ENCODE peak calls at places on chromosomes 12 and 14, in nine cellular contexts. One of them, this sample, is unnamed.

GRCh38 chr12:108029081-108029790 is 99.9 kb upstream of the WSCD2 start:
- DNase-seq in tibial artery: no peak
- DNase-seq in right atrium auricular region: no peak
- DNase-seq in epithelial cell of esophagus: no peak
- DNase-seq in brain microvascular endothelial cell: no peak
- DNase-seq in retinal pigment epithelial cell: no peak
- DNase-seq in fibroblast of pulmonary artery: no peak
- DNase-seq in choroid plexus epithelial cell: no peak
- DNase-seq in stomach: no peak
- DNase-seq in this sample: no peak

GRCh38 chr14:35386673-35387125 is 17.9 kb downstream of the NFKBIA start:
- DNase-seq in tibial artery: no peak
- DNase-seq in right atrium auricular region: no peak
- DNase-seq in epithelial cell of esophagus: no peak
- DNase-seq in brain microvascular endothelial cell: no peak
- DNase-seq in retinal pigment epithelial cell: peak; percentile 48
- DNase-seq in fibroblast of pulmonary artery: no peak
- DNase-seq in choroid plexus epithelial cell: peak; percentile 61
- DNase-seq in stomach: no peak
- DNase-seq in this sample: no peak

GRCh38 chr14:41993687-41994086 is 387.0 kb downstream of the LRFN5 start:
- DNase-seq in tibial artery: no peak
- DNase-seq in right atrium auricular region: no peak
- DNase-seq in epithelial cell of esophagus: no peak
- DNase-seq in brain microvascular endothelial cell: no peak
- DNase-seq in retinal pigment epithelial cell: no peak
- DNase-seq in fibroblast of pulmonary artery: no peak
- DNase-seq in choroid plexus epithelial cell: no peak
- DNase-seq in stomach: no peak
- DNase-seq in this sample: no peak

GRCh38 chr12:20624718-20625117 is 70.4 kb upstream of the SLCO1C1 start:
- DNase-seq in tibial artery: no peak
- DNase-seq in right atrium auricular region: no peak
- DNase-seq in epithelial cell of esophagus: peak; percentile 13
- DNase-seq in brain microvascular endothelial cell: peak; percentile 36
- DNase-seq in retinal pigment epithelial cell: no peak
- DNase-seq in fibroblast of pulmonary artery: peak; percentile 62
- DNase-seq in choroid plexus epithelial cell: peak; percentile 41
- DNase-seq in stomach: no peak
- DNase-seq in this sample: no peak

GRCh38 chr12:64900540-64900939 is 76.1 kb downstream of the TBC1D30 start:
- DNase-seq in tibial artery: no peak
- DNase-seq in right atrium auricular region: no peak
- DNase-seq in epithelial cell of esophagus: peak; percentile 79
- DNase-seq in brain microvascular endothelial cell: peak; percentile 29
- DNase-seq in retinal pigment epithelial cell: no peak
- DNase-seq in fibroblast of pulmonary artery: peak; percentile 76
- DNase-seq in choroid plexus epithelial cell: peak; percentile 53
- DNase-seq in stomach: no peak
- DNase-seq in this sample: no peak

GRCh38 chr12:96912943-96913342 is 5.9 kb downstream of the NEDD1 start:
- DNase-seq in tibial artery: no peak
- DNase-seq in right atrium auricular region: no peak
- DNase-seq in epithelial cell of esophagus: no peak
- DNase-seq in brain microvascular endothelial cell: no peak
- DNase-seq in retinal pigment epithelial cell: no peak
- DNase-seq in fibroblast of pulmonary artery: no peak
- DNase-seq in choroid plexus epithelial cell: no peak
- DNase-seq in stomach: no peak
- DNase-seq in this sample: no peak

GRCh38 chr14:100524233-100524932 is 62.8 kb downstream of the BEGAIN start:
- DNase-seq in tibial artery: no peak
- DNase-seq in right atrium auricular region: no peak
- DNase-seq in epithelial cell of esophagus: no peak
- DNase-seq in brain microvascular endothelial cell: no peak
- DNase-seq in retinal pigment epithelial cell: no peak
- DNase-seq in fibroblast of pulmonary artery: no peak
- DNase-seq in choroid plexus epithelial cell: no peak
- DNase-seq in stomach: peak; percentile 9
- DNase-seq in this sample: no peak

GRCh38 chr14:99961826-99962518 is 103.2 kb upstream of the EVL start:
- DNase-seq in tibial artery: no peak
- DNase-seq in right atrium auricular region: no peak
- DNase-seq in epithelial cell of esophagus: no peak
- DNase-seq in brain microvascular endothelial cell: no peak
- DNase-seq in retinal pigment epithelial cell: no peak
- DNase-seq in fibroblast of pulmonary artery: no peak
- DNase-seq in choroid plexus epithelial cell: no peak
- DNase-seq in stomach: no peak
- DNase-seq in this sample: no peak

GRCh38 chr14:102516531-102517411 is 7.2 kb upstream of the ANKRD9 start:
- DNase-seq in tibial artery: no peak
- DNase-seq in right atrium auricular region: no peak
- DNase-seq in epithelial cell of esophagus: peak; percentile 29
- DNase-seq in brain microvascular endothelial cell: no peak
- DNase-seq in retinal pigment epithelial cell: no peak
- DNase-seq in fibroblast of pulmonary artery: no peak
- DNase-seq in choroid plexus epithelial cell: no peak
- DNase-seq in stomach: peak; percentile 68
- DNase-seq in this sample: no peak

GRCh38 chr12:113792450-113792849 is 173.7 kb downstream of the RBM19 start:
- DNase-seq in tibial artery: no peak
- DNase-seq in right atrium auricular region: no peak
- DNase-seq in epithelial cell of esophagus: no peak
- DNase-seq in brain microvascular endothelial cell: no peak
- DNase-seq in retinal pigment epithelial cell: no peak
- DNase-seq in fibroblast of pulmonary artery: no peak
- DNase-seq in choroid plexus epithelial cell: no peak
- DNase-seq in stomach: no peak
- DNase-seq in this sample: no peak

GRCh38 chr12:110775997-110776396 is 33.3 kb upstream of the PPP1CC start:
- DNase-seq in tibial artery: no peak
- DNase-seq in right atrium auricular region: no peak
- DNase-seq in epithelial cell of esophagus: no peak
- DNase-seq in brain microvascular endothelial cell: no peak
- DNase-seq in retinal pigment epithelial cell: no peak
- DNase-seq in fibroblast of pulmonary artery: no peak
- DNase-seq in choroid plexus epithelial cell: no peak
- DNase-seq in stomach: no peak
- DNase-seq in this sample: no peak

GRCh38 chr12:11653215-11653753 is 3.8 kb downstream of the ETV6 start:
- DNase-seq in tibial artery: no peak
- DNase-seq in right atrium auricular region: no peak
- DNase-seq in epithelial cell of esophagus: no peak
- DNase-seq in brain microvascular endothelial cell: no peak
- DNase-seq in retinal pigment epithelial cell: no peak
- DNase-seq in fibroblast of pulmonary artery: peak; percentile 46
- DNase-seq in choroid plexus epithelial cell: peak; percentile 17
- DNase-seq in stomach: no peak
- DNase-seq in this sample: no peak

GRCh38 chr14:74653386-74654138 is 41.5 kb upstream of the LTBP2 start:
- DNase-seq in tibial artery: peak; percentile 63
- DNase-seq in right atrium auricular region: no peak
- DNase-seq in epithelial cell of esophagus: no peak
- DNase-seq in brain microvascular endothelial cell: no peak
- DNase-seq in retinal pigment epithelial cell: peak; percentile 88
- DNase-seq in fibroblast of pulmonary artery: no peak
- DNase-seq in choroid plexus epithelial cell: no peak
- DNase-seq in stomach: no peak
- DNase-seq in this sample: no peak

GRCh38 chr14:76929927-76930326 is 98.6 kb downstream of the IRF2BPL start:
- DNase-seq in tibial artery: no peak
- DNase-seq in right atrium auricular region: no peak
- DNase-seq in epithelial cell of esophagus: peak; percentile 86
- DNase-seq in brain microvascular endothelial cell: no peak
- DNase-seq in retinal pigment epithelial cell: no peak
- DNase-seq in fibroblast of pulmonary artery: no peak
- DNase-seq in choroid plexus epithelial cell: no peak
- DNase-seq in stomach: no peak
- DNase-seq in this sample: no peak

GRCh38 chr12:98696036-98696646 is 51.1 kb downstream of the APAF1 start:
- DNase-seq in tibial artery: no peak
- DNase-seq in right atrium auricular region: no peak
- DNase-seq in epithelial cell of esophagus: no peak
- DNase-seq in brain microvascular endothelial cell: no peak
- DNase-seq in retinal pigment epithelial cell: no peak
- DNase-seq in fibroblast of pulmonary artery: no peak
- DNase-seq in choroid plexus epithelial cell: peak; percentile 48
- DNase-seq in stomach: no peak
- DNase-seq in this sample: no peak

GRCh38 chr12:124387510-124387855 is 92.6 kb downstream of the RFLNA start:
- DNase-seq in tibial artery: peak; percentile 85
- DNase-seq in right atrium auricular region: no peak
- DNase-seq in epithelial cell of esophagus: no peak
- DNase-seq in brain microvascular endothelial cell: no peak
- DNase-seq in retinal pigment epithelial cell: no peak
- DNase-seq in fibroblast of pulmonary artery: no peak
- DNase-seq in choroid plexus epithelial cell: no peak
- DNase-seq in stomach: peak; percentile 82
- DNase-seq in this sample: no peak

GRCh38 chr12:56029166-56029519 is 8.3 kb downstream of the IKZF4 start:
- DNase-seq in tibial artery: no peak
- DNase-seq in right atrium auricular region: no peak
- DNase-seq in epithelial cell of esophagus: peak; percentile 60
- DNase-seq in brain microvascular endothelial cell: no peak
- DNase-seq in retinal pigment epithelial cell: no peak
- DNase-seq in fibroblast of pulmonary artery: peak; percentile 73
- DNase-seq in choroid plexus epithelial cell: no peak
- DNase-seq in stomach: no peak
- DNase-seq in this sample: no peak

GRCh38 chr12:93502802-93503623 is 35.7 kb downstream of the MRPL42 start:
- DNase-seq in tibial artery: no peak
- DNase-seq in right atrium auricular region: no peak
- DNase-seq in epithelial cell of esophagus: peak; percentile 51
- DNase-seq in brain microvascular endothelial cell: peak; percentile 29
- DNase-seq in retinal pigment epithelial cell: no peak
- DNase-seq in fibroblast of pulmonary artery: peak; percentile 66
- DNase-seq in choroid plexus epithelial cell: peak; percentile 66
- DNase-seq in stomach: peak; percentile 48
- DNase-seq in this sample: no peak

GRCh38 chr12:13534645-13535398 is 338.3 kb downstream of the EMP1 start:
- DNase-seq in tibial artery: no peak
- DNase-seq in right atrium auricular region: peak; percentile 72
- DNase-seq in epithelial cell of esophagus: peak; percentile 52
- DNase-seq in brain microvascular endothelial cell: peak; percentile 48
- DNase-seq in retinal pigment epithelial cell: no peak
- DNase-seq in fibroblast of pulmonary artery: peak; percentile 60
- DNase-seq in choroid plexus epithelial cell: peak; percentile 45
- DNase-seq in stomach: peak; percentile 79
- DNase-seq in this sample: no peak

DNA sequence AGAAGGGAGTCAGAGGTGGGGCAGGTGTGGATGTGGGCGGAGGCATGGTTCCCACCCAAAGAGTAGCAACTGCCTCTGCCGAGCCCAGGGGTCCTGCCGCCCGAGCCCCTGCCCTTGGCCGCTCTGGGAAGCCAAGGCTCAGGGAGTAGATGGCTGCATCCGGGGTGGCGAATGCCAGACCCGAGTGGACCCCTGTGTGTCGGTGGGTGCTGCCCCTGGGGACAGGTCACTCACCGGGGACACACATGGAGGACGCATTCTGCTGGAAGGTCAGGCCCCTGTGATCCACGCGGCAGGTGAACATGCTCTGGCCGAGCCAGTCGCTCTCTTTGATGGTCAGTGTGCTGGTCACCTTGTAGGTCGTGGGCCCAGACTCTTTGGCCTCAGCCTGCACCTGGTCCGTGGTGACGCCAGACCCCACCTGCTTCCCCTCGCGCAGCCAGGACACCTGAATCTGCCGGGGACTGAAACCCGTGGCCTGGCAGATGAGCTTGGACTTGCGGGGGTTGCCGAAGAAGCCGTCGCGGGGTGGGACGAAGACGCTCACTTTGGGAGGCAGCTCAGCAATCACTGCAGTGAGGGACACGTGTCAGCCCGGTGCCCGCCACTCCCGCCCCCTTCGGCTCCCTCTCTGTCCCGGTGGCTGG is 329.0 kb downstream of the TMEM121 start:
- DNase-seq in tibial artery: peak; percentile 60
- DNase-seq in right atrium auricular region: peak; percentile 55
- DNase-seq in epithelial cell of esophagus: no peak
- DNase-seq in brain microvascular endothelial cell: no peak
- DNase-seq in retinal pigment epithelial cell: no peak
- DNase-seq in fibroblast of pulmonary artery: no peak
- DNase-seq in choroid plexus epithelial cell: no peak
- DNase-seq in stomach: no peak
- DNase-seq in this sample: no peak
- H3K4me3 ChIP-seq in tibial artery: no peak overlapping the region
- H3K4me3 ChIP-seq in right atrium auricular region: no peak overlapping the region
- H3K4me3 ChIP-seq in epithelial cell of esophagus: no peak overlapping the region
- H3K4me3 ChIP-seq in brain microvascular endothelial cell: no peak overlapping the region
- H3K4me3 ChIP-seq in retinal pigment epithelial cell: no peak overlapping the region
- H3K4me3 ChIP-seq in fibroblast of pulmonary artery: no peak overlapping the region
- H3K4me3 ChIP-seq in choroid plexus epithelial cell: no peak overlapping the region
- H3K4me3 ChIP-seq in stomach: no peak overlapping the region
- H3K4me3 ChIP-seq in this sample: no peak overlapping the region

DNA sequence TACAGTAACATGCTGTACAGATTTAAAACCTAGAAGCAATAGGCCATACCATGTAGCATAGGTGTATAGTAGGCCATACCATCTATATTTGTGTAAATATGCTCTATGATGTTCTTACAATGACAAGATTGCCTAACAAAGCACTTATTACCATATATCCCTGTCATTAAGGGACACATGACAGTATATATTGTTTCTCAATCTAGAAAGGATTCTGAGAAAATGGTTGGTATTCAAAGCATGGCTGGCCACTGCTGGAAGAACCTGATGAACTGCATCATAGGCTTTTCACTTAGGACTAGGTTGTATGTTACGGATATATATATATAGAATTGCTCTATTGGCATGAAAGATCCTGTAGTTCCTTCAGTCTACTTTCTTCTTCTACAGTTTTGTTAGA is 125.2 kb upstream of the SLC38A2 start:
- DNase-seq in tibial artery: no peak
- DNase-seq in right atrium auricular region: no peak
- DNase-seq in epithelial cell of esophagus: no peak
- DNase-seq in brain microvascular endothelial cell: no peak
- DNase-seq in retinal pigment epithelial cell: no peak
- DNase-seq in fibroblast of pulmonary artery: no peak
- DNase-seq in choroid plexus epithelial cell: no peak
- DNase-seq in stomach: no peak
- DNase-seq in this sample: no peak
- TF ChIP-seq CTCF in tibial artery: no peak
- TF ChIP-seq CTCF in right atrium auricular region: no peak
- TF ChIP-seq CTCF in epithelial cell of esophagus: no peak
- TF ChIP-seq CTCF in brain microvascular endothelial cell: no peak
- TF ChIP-seq CTCF in retinal pigment epithelial cell: no peak
- TF ChIP-seq CTCF in fibroblast of pulmonary artery: no peak
- TF ChIP-seq CTCF in choroid plexus epithelial cell: no peak
- TF ChIP-seq CTCF in stomach: no peak
- TF ChIP-seq CTCF in this sample: no peak

GRCh38 chr14:73633115-73633514 is 11.7 kb upstream of the DNAL1 start:
- DNase-seq in tibial artery: no peak
- DNase-seq in right atrium auricular region: no peak
- DNase-seq in epithelial cell of esophagus: no peak
- DNase-seq in brain microvascular endothelial cell: no peak
- DNase-seq in retinal pigment epithelial cell: no peak
- DNase-seq in fibroblast of pulmonary artery: no peak
- DNase-seq in choroid plexus epithelial cell: no peak
- DNase-seq in stomach: no peak
- DNase-seq in this sample: no peak
- H3K4me3 ChIP-seq in tibial artery: peak overlapping the region; percentile 55
- H3K4me3 ChIP-seq in right atrium auricular region: peak overlapping the region; percentile 55
- H3K4me3 ChIP-seq in epithelial cell of esophagus: no peak overlapping the region
- H3K4me3 ChIP-seq in brain microvascular endothelial cell: no peak overlapping the region
- H3K4me3 ChIP-seq in retinal pigment epithelial cell: no peak overlapping the region
- H3K4me3 ChIP-seq in fibroblast of pulmonary artery: no peak overlapping the region
- H3K4me3 ChIP-seq in choroid plexus epithelial cell: no peak overlapping the region
- H3K4me3 ChIP-seq in stomach: peak overlapping the region; percentile 61
- H3K4me3 ChIP-seq in this sample: no peak overlapping the region

GRCh38 chr12:7210642-7211151 is 21.2 kb downstream of the PEX5 start:
- DNase-seq in tibial artery: no peak
- DNase-seq in right atrium auricular region: no peak
- DNase-seq in epithelial cell of esophagus: no peak
- DNase-seq in brain microvascular endothelial cell: no peak
- DNase-seq in retinal pigment epithelial cell: no peak
- DNase-seq in fibroblast of pulmonary artery: no peak
- DNase-seq in choroid plexus epithelial cell: no peak
- DNase-seq in stomach: no peak
- DNase-seq in this sample: no peak
- TF ChIP-seq CTCF in tibial artery: no peak
- TF ChIP-seq CTCF in right atrium auricular region: no peak
- TF ChIP-seq CTCF in epithelial cell of esophagus: no peak
- TF ChIP-seq CTCF in brain microvascular endothelial cell: no peak
- TF ChIP-seq CTCF in retinal pigment epithelial cell: no peak
- TF ChIP-seq CTCF in fibroblast of pulmonary artery: no peak
- TF ChIP-seq CTCF in choroid plexus epithelial cell: no peak
- TF ChIP-seq CTCF in stomach: no peak
- TF ChIP-seq CTCF in this sample: no peak